ENCODE peak calls at places on chromosomes 13 and 19, in seven cellular contexts. One of them, this sample, is unnamed.

GRCh38 chr19:52527954-52528326 is 472 bp downstream of the ZNF808 start:
- DNase-seq in HL-60: no peak
- DNase-seq in endothelial cell of umbilical vein: no peak
- DNase-seq in breast epithelium: no peak
- DNase-seq in K562: peak; percentile 22
- DNase-seq in GM23338: peak; percentile 46
- DNase-seq in HepG2: no peak
- DNase-seq in this sample: no peak

GRCh38 chr13:43769552-43769951 is 17.2 kb downstream of the ENOX1 start:
- DNase-seq in endothelial cell of umbilical vein: no peak
- DNase-seq in K562: no peak
- DNase-seq in HL-60: no peak
- DNase-seq in HepG2: no peak
- DNase-seq in breast epithelium: no peak
- DNase-seq in GM23338: no peak
- DNase-seq in this sample: no peak

GRCh38 chr19:16071072-16071691 is 5.1 kb upstream of the TPM4 start:
- DNase-seq in HepG2: no peak
- DNase-seq in endothelial cell of umbilical vein: no peak
- DNase-seq in breast epithelium: no peak
- DNase-seq in K562: no peak
- DNase-seq in HL-60: no peak
- DNase-seq in GM23338: no peak
- DNase-seq in this sample: no peak

GRCh38 chr13:101202590-101202989 is 213.7 kb downstream of the NALCN start:
- DNase-seq in breast epithelium: no peak
- DNase-seq in endothelial cell of umbilical vein: no peak
- DNase-seq in GM23338: peak; percentile 80
- DNase-seq in HL-60: no peak
- DNase-seq in HepG2: no peak
- DNase-seq in K562: no peak
- DNase-seq in this sample: no peak

GRCh38 chr13:82615043-82615442 is 1267.2 kb downstream of the SLITRK1 start:
- DNase-seq in HL-60: no peak
- DNase-seq in GM23338: no peak
- DNase-seq in HepG2: no peak
- DNase-seq in breast epithelium: no peak
- DNase-seq in K562: no peak
- DNase-seq in endothelial cell of umbilical vein: no peak
- DNase-seq in this sample: no peak

GRCh38 chr13:57627663-57628062 is 3.9 kb upstream of the PCDH17 start:
- DNase-seq in GM23338: peak; percentile 51
- DNase-seq in endothelial cell of umbilical vein: peak; percentile 51
- DNase-seq in HL-60: peak; percentile 7
- DNase-seq in K562: peak; percentile 15
- DNase-seq in breast epithelium: no peak
- DNase-seq in HepG2: no peak
- DNase-seq in this sample: no peak

GRCh38 chr19:17333611-17334413 is 843 bp downstream of the ANO8 start:
- DNase-seq in HL-60: peak; percentile 84
- DNase-seq in endothelial cell of umbilical vein: no peak
- DNase-seq in GM23338: peak; percentile 74
- DNase-seq in HepG2: no peak
- DNase-seq in breast epithelium: no peak
- DNase-seq in K562: peak; percentile 85
- DNase-seq in this sample: no peak

GRCh38 chr19:48975947-48976847 is 11.1 kb downstream of the FTL start:
- DNase-seq in GM23338: peak; percentile 93
- DNase-seq in HL-60: no peak
- DNase-seq in endothelial cell of umbilical vein: peak; percentile 49
- DNase-seq in breast epithelium: no peak
- DNase-seq in K562: peak; percentile 65
- DNase-seq in HepG2: no peak
- DNase-seq in this sample: no peak

GRCh38 chr13:31987535-31988170 is 43.9 kb upstream of the FRY start:
- DNase-seq in breast epithelium: no peak
- DNase-seq in endothelial cell of umbilical vein: no peak
- DNase-seq in HepG2: no peak
- DNase-seq in HL-60: no peak
- DNase-seq in GM23338: no peak
- DNase-seq in K562: no peak
- DNase-seq in this sample: no peak

GRCh38 chr19:49436381-49437017 is 4.8 kb downstream of the SLC17A7 start:
- DNase-seq in endothelial cell of umbilical vein: no peak
- DNase-seq in HL-60: no peak
- DNase-seq in K562: peak; percentile 89
- DNase-seq in HepG2: no peak
- DNase-seq in GM23338: peak; percentile 99
- DNase-seq in breast epithelium: no peak
- DNase-seq in this sample: no peak

GRCh38 chr19:12450817-12451216 is 10.0 kb upstream of the ZNF443 start:
- DNase-seq in HL-60: no peak
- DNase-seq in breast epithelium: no peak
- DNase-seq in K562: no peak
- DNase-seq in GM23338: no peak
- DNase-seq in endothelial cell of umbilical vein: no peak
- DNase-seq in HepG2: no peak
- DNase-seq in this sample: no peak

GRCh38 chr19:18883530-18884304 is 12.2 kb downstream of the CERS1 start:
- DNase-seq in breast epithelium: no peak
- DNase-seq in HepG2: no peak
- DNase-seq in GM23338: no peak
- DNase-seq in HL-60: no peak
- DNase-seq in K562: peak; percentile 60
- DNase-seq in endothelial cell of umbilical vein: no peak
- DNase-seq in this sample: no peak

GRCh38 chr13:39616087-39616694 is 13.2 kb upstream of the LHFPL6 start:
- DNase-seq in HL-60: peak; percentile 25
- DNase-seq in breast epithelium: no peak
- DNase-seq in K562: peak; percentile 55
- DNase-seq in endothelial cell of umbilical vein: peak; percentile 70
- DNase-seq in GM23338: peak; percentile 90
- DNase-seq in HepG2: peak; percentile 56
- DNase-seq in this sample: peak; percentile 47

GRCh38 chr13:42852102-42852501 is 70.7 kb downstream of the FAM216B start:
- DNase-seq in HepG2: no peak
- DNase-seq in K562: no peak
- DNase-seq in endothelial cell of umbilical vein: no peak
- DNase-seq in GM23338: no peak
- DNase-seq in breast epithelium: no peak
- DNase-seq in HL-60: no peak
- DNase-seq in this sample: no peak

GRCh38 chr13:114105351-114106225 is 26.8 kb downstream of the RASA3 start:
- DNase-seq in HL-60: no peak
- DNase-seq in endothelial cell of umbilical vein: no peak
- DNase-seq in K562: no peak
- DNase-seq in GM23338: no peak
- DNase-seq in breast epithelium: peak; percentile 43
- DNase-seq in HepG2: no peak
- DNase-seq in this sample: no peak

GRCh38 chr19:33458807-33459206 is 62.8 kb downstream of the PEPD start:
- DNase-seq in HepG2: no peak
- DNase-seq in breast epithelium: peak; percentile 37
- DNase-seq in K562: no peak
- DNase-seq in GM23338: no peak
- DNase-seq in endothelial cell of umbilical vein: no peak
- DNase-seq in HL-60: no peak
- DNase-seq in this sample: no peak

GRCh38 chr13:84927442-84928169 is 871.6 kb downstream of the SLITRK6 start:
- DNase-seq in HL-60: no peak
- DNase-seq in breast epithelium: no peak
- DNase-seq in HepG2: no peak
- DNase-seq in K562: no peak
- DNase-seq in GM23338: no peak
- DNase-seq in endothelial cell of umbilical vein: no peak
- DNase-seq in this sample: no peak

GRCh38 chr19:36574762-36575161 is 1.7 kb upstream of the ZNF529 start:
- DNase-seq in GM23338: no peak
- DNase-seq in HepG2: no peak
- DNase-seq in K562: no peak
- DNase-seq in breast epithelium: no peak
- DNase-seq in endothelial cell of umbilical vein: no peak
- DNase-seq in HL-60: no peak
- DNase-seq in this sample: no peak

GRCh38 chr13:98755729-98756128 is 3.3 kb upstream of the SLC15A1 start:
- DNase-seq in GM23338: no peak
- DNase-seq in K562: no peak
- DNase-seq in HL-60: no peak
- DNase-seq in HepG2: no peak
- DNase-seq in breast epithelium: no peak
- DNase-seq in endothelial cell of umbilical vein: no peak
- DNase-seq in this sample: no peak

GRCh38 chr19:44777715-44778347 is at the start of gene CBLC:
- DNase-seq in HepG2: peak; percentile 68
- DNase-seq in GM23338: peak; percentile 99
- DNase-seq in endothelial cell of umbilical vein: no peak
- DNase-seq in breast epithelium: peak; percentile 89
- DNase-seq in K562: peak; percentile 53
- DNase-seq in HL-60: no peak
- DNase-seq in this sample: peak; percentile 88

GRCh38 chr13:66459143-66459542 is 771.0 kb downstream of the PCDH9 start:
- DNase-seq in HL-60: no peak
- DNase-seq in endothelial cell of umbilical vein: no peak
- DNase-seq in breast epithelium: no peak
- DNase-seq in HepG2: no peak
- DNase-seq in GM23338: no peak
- DNase-seq in K562: no peak
- DNase-seq in this sample: no peak

DNA sequence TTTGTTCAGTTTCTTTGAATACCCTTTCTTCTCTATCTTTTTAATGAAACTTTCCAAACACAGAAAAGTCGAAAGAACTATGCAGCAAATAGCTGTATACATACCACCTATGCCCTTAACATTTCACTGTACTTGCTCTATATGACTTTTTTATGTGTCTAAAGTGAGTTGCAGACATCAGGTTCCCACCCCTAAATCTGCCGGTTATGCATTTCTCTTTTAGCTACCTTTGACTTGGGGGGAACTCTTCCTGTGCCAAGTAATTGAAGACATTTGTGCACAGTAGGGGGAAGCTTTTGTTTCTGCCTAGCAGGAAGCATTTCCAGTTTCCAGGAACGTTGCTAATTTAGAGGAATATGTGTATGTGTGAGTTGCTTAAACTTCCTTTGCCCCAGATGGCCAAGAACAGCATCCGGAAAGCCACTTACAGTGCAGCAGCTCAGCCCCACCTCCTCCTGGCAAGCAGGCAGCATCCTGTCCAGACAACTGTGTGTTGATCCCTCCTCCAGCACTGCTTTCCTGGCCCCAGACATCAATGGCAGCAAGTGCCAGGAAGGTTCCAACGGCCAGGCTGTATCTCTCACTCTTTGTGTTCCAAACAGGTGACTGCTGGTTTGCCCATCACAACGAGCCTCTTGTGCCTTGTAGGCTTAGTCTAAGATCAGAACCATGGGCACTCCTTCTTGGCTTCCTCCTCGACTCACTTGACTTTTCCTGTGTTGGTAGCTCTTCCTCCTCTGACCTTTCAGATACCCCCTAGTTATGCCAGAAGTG is 14.7 kb upstream of the GRAMD1A start:
- DNase-seq in HL-60: no peak
- DNase-seq in K562: no peak
- DNase-seq in endothelial cell of umbilical vein: peak; percentile 89
- DNase-seq in GM23338: peak; percentile 74
- DNase-seq in HepG2: no peak
- DNase-seq in breast epithelium: peak; percentile 58
- DNase-seq in this sample: peak; percentile 59
- TF ChIP-seq POLR2AphosphoS5 in HL-60: no peak
- TF ChIP-seq POLR2AphosphoS5 in K562: no peak
- TF ChIP-seq POLR2AphosphoS5 in endothelial cell of umbilical vein: peak; percentile 49
- TF ChIP-seq POLR2AphosphoS5 in GM23338: no peak
- TF ChIP-seq POLR2AphosphoS5 in HepG2: no peak
- TF ChIP-seq POLR2AphosphoS5 in breast epithelium: peak; percentile 16
- TF ChIP-seq POLR2AphosphoS5 in this sample: peak; percentile 62

GRCh38 chr19:6530385-6531162 is at the start of gene TNFSF9:
- DNase-seq in breast epithelium: peak; percentile 82
- DNase-seq in K562: peak; percentile 95
- DNase-seq in endothelial cell of umbilical vein: peak; percentile 86
- DNase-seq in GM23338: peak; percentile 87
- DNase-seq in HepG2: peak; percentile 73
- DNase-seq in HL-60: peak; percentile 74
- DNase-seq in this sample: peak; percentile 79
- TF ChIP-seq POLR2AphosphoS5 in breast epithelium: no peak
- TF ChIP-seq POLR2AphosphoS5 in K562: peak; percentile 95
- TF ChIP-seq POLR2AphosphoS5 in endothelial cell of umbilical vein: peak; percentile 76
- TF ChIP-seq POLR2AphosphoS5 in GM23338: peak; percentile 60
- TF ChIP-seq POLR2AphosphoS5 in HepG2: no peak
- TF ChIP-seq POLR2AphosphoS5 in HL-60: peak; percentile 45
- TF ChIP-seq POLR2AphosphoS5 in this sample: peak; percentile 83

DNA sequence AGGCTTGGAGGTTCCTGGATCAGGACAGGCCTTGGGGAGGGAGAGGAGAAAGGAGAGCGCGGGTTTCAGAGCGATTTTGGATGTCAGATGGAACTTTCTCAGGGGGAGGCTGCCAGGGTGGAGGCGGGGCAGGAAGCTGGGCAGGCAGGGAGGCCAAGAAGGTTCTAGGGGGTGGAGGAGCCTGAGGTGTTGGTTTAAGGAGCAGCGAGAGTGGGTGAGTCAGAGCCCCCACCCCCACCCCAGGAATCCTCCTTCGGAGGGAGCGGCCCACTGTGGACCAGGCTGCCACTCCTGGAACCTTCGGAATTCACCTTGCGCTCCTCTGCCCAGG is 15.9 kb upstream of the NOP53 start:
- DNase-seq in GM23338: peak; percentile 66
- DNase-seq in HL-60: no peak
- DNase-seq in endothelial cell of umbilical vein: peak; percentile 72
- DNase-seq in HepG2: no peak
- DNase-seq in K562: peak; percentile 79
- DNase-seq in breast epithelium: peak; percentile 89
- DNase-seq in this sample: peak; percentile 75
- TF ChIP-seq POLR2AphosphoS5 in GM23338: no peak
- TF ChIP-seq POLR2AphosphoS5 in HL-60: no peak
- TF ChIP-seq POLR2AphosphoS5 in endothelial cell of umbilical vein: peak; percentile 34
- TF ChIP-seq POLR2AphosphoS5 in HepG2: no peak
- TF ChIP-seq POLR2AphosphoS5 in K562: no peak
- TF ChIP-seq POLR2AphosphoS5 in breast epithelium: peak; percentile 30
- TF ChIP-seq POLR2AphosphoS5 in this sample: peak; percentile 75

DNA sequence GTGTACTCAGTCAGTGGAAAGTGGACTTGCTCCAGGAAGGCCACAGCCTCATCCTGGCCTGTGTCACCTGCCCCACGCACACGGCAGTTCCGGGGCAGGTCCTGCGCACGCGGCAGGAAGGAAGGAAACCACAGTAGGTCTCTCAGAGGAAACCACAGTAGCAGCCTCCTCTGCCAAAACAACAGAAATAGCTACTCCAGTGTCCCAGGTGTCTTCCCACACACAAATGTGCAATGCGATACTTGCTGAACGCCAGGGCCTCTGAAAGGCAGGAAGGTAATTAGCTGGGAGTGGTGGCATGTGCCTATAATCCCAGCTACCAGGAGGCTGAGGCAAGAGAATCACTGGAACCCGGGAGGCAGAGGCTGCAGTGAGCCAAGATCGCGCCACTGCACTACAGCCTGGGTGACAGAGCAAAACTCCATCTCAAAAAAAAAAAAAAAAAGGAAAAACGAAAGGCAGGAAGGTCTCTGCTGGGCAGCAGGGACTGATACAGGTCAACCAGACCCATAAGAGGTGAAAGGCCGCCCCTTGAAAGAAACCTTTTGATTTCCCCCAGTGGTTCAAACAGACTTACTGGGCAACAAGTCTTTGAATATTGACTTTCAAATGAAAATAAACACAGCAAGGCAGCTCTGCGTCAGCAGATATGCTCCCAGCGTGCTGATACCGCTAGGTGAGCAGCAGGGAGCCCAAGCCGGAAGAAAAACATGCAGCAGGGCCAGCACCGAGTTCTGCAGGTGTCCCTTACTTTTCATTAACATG is 49.5 kb downstream of the CRYL1 start:
- DNase-seq in K562: no peak
- DNase-seq in endothelial cell of umbilical vein: no peak
- DNase-seq in HepG2: no peak
- DNase-seq in HL-60: peak; percentile 21
- DNase-seq in breast epithelium: no peak
- DNase-seq in GM23338: peak; percentile 43
- DNase-seq in this sample: peak; percentile 26
- TF ChIP-seq POLR2AphosphoS5 in K562: no peak
- TF ChIP-seq POLR2AphosphoS5 in endothelial cell of umbilical vein: no peak
- TF ChIP-seq POLR2AphosphoS5 in HepG2: no peak
- TF ChIP-seq POLR2AphosphoS5 in HL-60: peak; percentile 51
- TF ChIP-seq POLR2AphosphoS5 in breast epithelium: no peak
- TF ChIP-seq POLR2AphosphoS5 in GM23338: no peak
- TF ChIP-seq POLR2AphosphoS5 in this sample: peak; percentile 11

This sample was measured in prostate gland.